ENCODE peak calls at places on chromosome 19, in four cellular contexts. K is fibroblast of lung, V is OCI-LY7, R is IMR-90. P is an unnamed sample.

GRCh38 chr19:31349160-31349881 is at the start of gene TSHZ3:
- DNase-seq in V (no peak), K (peak; percentile 87), R (peak; percentile 87), P (peak; percentile 81)

GRCh38 chr19:16824658-16825311 is 4.4 kb upstream of the SIN3B start:
- DNase-seq in K (peak; percentile 55), R (peak; percentile 51), V (no peak), P (no peak)

GRCh38 chr19:48964205-48965032 is 690 bp upstream of the FTL start:
- DNase-seq in K (peak; percentile 43), R (peak; percentile 44), V (no peak), P (no peak)

GRCh38 chr19:3670258-3670795 is 29.9 kb downstream of the PIP5K1C start:
- DNase-seq in K (peak; percentile 90), R (peak; percentile 84), V (no peak), P (no peak)

GRCh38 chr19:46442808-46443450 is 14.2 kb upstream of the PNMA8C start:
- DNase-seq in V (no peak), R (peak; percentile 78), K (peak; percentile 77), P (no peak)

GRCh38 chr19:16825312-16826168 is 3.7 kb upstream of the SIN3B start:
- DNase-seq in V (no peak), R (peak; percentile 63), K (peak; percentile 79), P (peak; percentile 79)

GRCh38 chr19:56133858-56134654 is 7.0 kb upstream of the ZNF444 start:
- DNase-seq in K (no peak), R (peak; percentile 17), V (no peak), P (no peak)

GRCh38 chr19:5281588-5281987 is 59.0 kb downstream of the PTPRS start:
- DNase-seq in K (no peak), R (no peak), V (no peak), P (no peak)

GRCh38 chr19:2275588-2276428 is 6.2 kb downstream of the PEAK3 start:
- DNase-seq in R (no peak), V (no peak), K (no peak), P (peak; percentile 64)

GRCh38 chr19:42532881-42533280 is 4.6 kb upstream of the CEACAM1 start:
- DNase-seq in V (no peak), K (no peak), R (no peak), P (no peak)

GRCh38 chr19:49398931-49399330 is 10.9 kb downstream of the KASH5 start:
- DNase-seq in R (no peak), K (no peak), V (no peak), P (no peak)

GRCh38 chr19:49456351-49456750 is 3.3 kb downstream of the ALDH16A1 start:
- DNase-seq in R (no peak), V (no peak), K (no peak), P (no peak)

GRCh38 chr19:4014541-4015491 is 7.3 kb downstream of the PIAS4 start:
- DNase-seq in R (no peak), V (peak; percentile 14), K (no peak), P (peak; percentile 84)

GRCh38 chr19:14427461-14427860 is 5.6 kb upstream of the PKN1 start:
- DNase-seq in V (no peak), K (no peak), R (no peak), P (no peak)

GRCh38 chr19:58397533-58398037 is 2.1 kb downstream of the RNF225 start:
- DNase-seq in R (no peak), K (no peak), V (no peak), P (peak; percentile 50)

GRCh38 chr19:4581381-4582111 is 22.1 kb upstream of the SEMA6B start:
- DNase-seq in V (peak; percentile 38), K (peak; percentile 31), R (no peak), P (peak; percentile 61)

GRCh38 chr19:48806518-48806817 is 4.4 kb downstream of the BCAT2 start:
- DNase-seq in R (no peak), V (no peak), K (no peak), P (peak; percentile 83)

GRCh38 chr19:426725-427445 is 17.9 kb upstream of the C2CD4C start:
- DNase-seq in K (no peak), V (no peak), R (no peak), P (no peak)

GRCh38 chr19:45235485-45235884 is 9.7 kb downstream of the EXOC3L2 start:
- DNase-seq in R (no peak), K (no peak), V (no peak), P (no peak)

GRCh38 chr19:2732883-2733282 is 6.9 kb downstream of the SLC39A3 start:
- DNase-seq in V (no peak), K (no peak), R (no peak), P (no peak)

GRCh38 chr19:55158848-55159793 is 1.6 kb upstream of the TNNI3 start:
- DNase-seq in R (no peak), K (no peak), V (no peak), P (peak; percentile 73)

GRCh38 chr19:13095393-13095784 is 7.3 kb downstream of the LYL1 start:
- DNase-seq in V (peak; percentile 62), R (no peak), K (no peak), P (peak; percentile 89)

GRCh38 chr19:48741222-48741999 is 1.0 kb upstream of the RASIP1 start:
- DNase-seq in R (no peak), K (no peak), V (peak; percentile 75), P (peak; percentile 78)

GRCh38 chr19:44748426-44749254 is at the start of gene BCL3:
- DNase-seq in V (peak; percentile 82), K (no peak), R (no peak), P (no peak)

DNA sequence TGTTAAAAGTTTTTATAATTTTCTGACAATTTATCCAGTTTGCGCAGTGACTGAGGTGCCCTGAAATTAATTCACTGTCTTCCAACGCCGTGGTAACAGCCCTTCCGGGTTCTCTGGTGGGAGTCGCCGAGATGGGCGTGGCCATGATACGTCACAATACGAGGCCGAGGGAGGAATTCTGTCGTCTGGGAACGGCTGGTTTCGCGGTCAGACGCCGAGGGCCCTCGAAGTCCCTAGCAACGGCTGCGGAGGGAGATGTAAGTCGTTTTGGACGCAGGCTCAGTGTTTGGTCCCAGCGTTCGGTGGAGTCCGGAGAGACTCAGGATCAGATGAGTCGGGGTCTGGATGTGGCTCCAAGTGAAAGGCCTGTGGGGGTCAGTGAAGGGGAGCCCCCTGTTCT is 21.7 kb downstream of the ZNF613 start:
- DNase-seq in V (no peak), R (peak; percentile 23), K (peak; percentile 37), P (no peak)
- H2AFZ ChIP-seq in V (no peak overlapping the region), R (peak overlapping the region; percentile 69), K (peak overlapping the region; percentile 78), P (no peak overlapping the region)

GRCh38 chr19:41265376-41266153 is 1.4 kb downstream of the HNRNPUL1 start:
- DNase-seq in R (peak; percentile 37), V (peak; percentile 17), K (peak; percentile 20), P (no peak)
- H2AFZ ChIP-seq in R (peak overlapping the region; percentile 91), V (no peak overlapping the region), K (no peak overlapping the region), P (no peak overlapping the region)

GRCh38 chr19:18780631-18781030 is 10.5 kb downstream of the COMP start:
- DNase-seq in V (peak; percentile 40), R (no peak), K (no peak), P (no peak)
- H2AFZ ChIP-seq in V (no peak overlapping the region), R (no peak overlapping the region), K (no peak overlapping the region), P (no peak overlapping the region)

DNA sequence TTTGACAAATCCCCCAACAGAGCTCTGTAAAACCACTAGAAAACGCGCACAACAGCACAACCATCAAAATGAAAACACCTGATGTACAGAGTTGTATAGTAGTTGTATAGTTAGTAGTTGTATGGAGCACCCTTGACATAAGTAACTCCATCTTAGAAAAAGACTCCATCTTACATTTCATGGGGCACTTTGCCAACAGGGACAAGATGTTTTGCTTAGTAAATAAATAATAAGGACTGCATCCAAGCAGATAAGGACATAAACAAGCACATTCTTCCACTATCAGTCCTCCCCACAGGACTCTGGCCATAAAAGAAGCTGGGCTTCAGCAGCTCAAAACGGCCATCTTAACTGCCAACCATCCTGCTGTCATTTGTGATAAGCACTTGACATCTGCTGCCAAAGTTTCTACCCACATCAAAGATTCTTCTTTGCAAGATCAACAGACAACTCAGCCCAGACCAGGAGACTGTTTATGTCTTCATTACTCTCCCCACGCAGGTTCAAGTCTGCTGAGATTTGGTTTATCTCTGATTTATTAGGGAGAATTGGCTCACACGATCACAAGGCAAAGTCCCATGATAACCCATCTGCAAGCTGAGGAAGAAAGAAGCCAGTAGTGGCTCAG is 20.7 kb upstream of the ZNF331 start:
- DNase-seq in R (no peak), V (no peak), K (no peak), P (no peak)
- H2AFZ ChIP-seq in R (no peak overlapping the region), V (no peak overlapping the region), K (no peak overlapping the region), P (no peak overlapping the region)

GRCh38 chr19:11226716-11227166 is 12.7 kb upstream of the ANGPTL8 start:
- DNase-seq in V (no peak), R (no peak), K (no peak), P (no peak)

GRCh38 chr19:11224429-11224828 is 15.0 kb upstream of the ANGPTL8 start:
- DNase-seq in R (no peak), V (no peak), K (no peak), P (no peak)

GRCh38 chr19:11225172-11225571 is 14.2 kb upstream of the ANGPTL8 start:
- DNase-seq in R (no peak), K (no peak), V (no peak), P (no peak)

GRCh38 chr19:11225815-11226214 is 13.6 kb upstream of the ANGPTL8 start:
- DNase-seq in K (no peak), V (no peak), R (no peak), P (no peak)

GRCh38 chr19:11227201-11227886 is 12.1 kb upstream of the ANGPTL8 start:
- DNase-seq in V (peak; percentile 67), K (no peak), R (no peak), P (peak; percentile 98)
- H2AFZ ChIP-seq in V (no peak overlapping the region), K (no peak overlapping the region), R (no peak overlapping the region), P (no peak overlapping the region)

GRCh38 chr19:29812080-29812880 is 489 bp downstream of the CCNE1 start:
- DNase-seq in K (no peak), V (peak; percentile 20), R (no peak), P (no peak)
- H2AFZ ChIP-seq in K (peak overlapping the region; percentile 36), V (peak overlapping the region; percentile 31), R (peak overlapping the region; percentile 90), P (no peak overlapping the region)

P was measured in H9.